ENCODE peak calls at places on chromosome 5, in seven cellular contexts. G is CD8-positive, alpha-beta memory T cell; L is aorta; A is CD4-positive, CD25-positive, alpha-beta regulatory T cell; H is stomach; R is IMR-90; Z is effector memory CD4-positive, alpha-beta T cell. N is an unnamed sample. For H3K9me3, the result is how much of the 10 kb centered on the place peaks cover.

GRCh38 chr5:115543931-115544370 is 624 bp downstream of the FEM1C start:
- DNase-seq in G (peak), L (peak), A (peak), H (peak), R (peak), Z (peak), N (peak)

GRCh38 chr5:110544603-110545002 is 181.9 kb downstream of the TMEM232 start:
- DNase-seq in G (no peak), L (no peak), A (no peak), H (no peak), R (no peak), Z (no peak), N (no peak)

GRCh38 chr5:36875789-36876388 is 680 bp upstream of the NIPBL start:
- DNase-seq in G (peak), L (peak), A (peak), H (peak), R (peak), Z (peak), N (peak)

GRCh38 chr5:14816999-14817761 is 54.4 kb downstream of the ANKH start:
- DNase-seq in G (no peak), L (peak), A (no peak), H (no peak), R (peak), Z (no peak), N (no peak)

GRCh38 chr5:38438757-38439156 is 117.7 kb downstream of the LIFR start:
- DNase-seq in G (no peak), L (no peak), A (no peak), H (no peak), R (no peak), Z (no peak), N (no peak)

GRCh38 chr5:35851282-35851681 is 5.4 kb upstream of the IL7R start:
- DNase-seq in G (no peak), L (no peak), A (no peak), H (no peak), R (peak), Z (no peak), N (no peak)

GRCh38 chr5:119319890-119320289 is 35.9 kb upstream of the TNFAIP8 start:
- DNase-seq in G (no peak), L (no peak), A (no peak), H (no peak), R (no peak), Z (no peak), N (no peak)

GRCh38 chr5:9898319-9898718 is 268.2 kb upstream of the TAS2R1 start:
- DNase-seq in G (no peak), L (no peak), A (peak), H (no peak), R (peak), Z (no peak), N (no peak)

GRCh38 chr5:95878417-95879323 is 56.1 kb upstream of the GLRX start:
- DNase-seq in G (no peak), L (no peak), A (no peak), H (no peak), R (no peak), Z (no peak), N (no peak)

GRCh38 chr5:147809830-147810666 is 21.4 kb downstream of the SPINK1 start:
- DNase-seq in G (no peak), L (no peak), A (no peak), H (no peak), R (no peak), Z (no peak), N (no peak)

GRCh38 chr5:40627708-40628107 is 52.0 kb upstream of the PTGER4 start:
- DNase-seq in G (no peak), L (no peak), A (no peak), H (no peak), R (peak), Z (no peak), N (no peak)

GRCh38 chr5:12023614-12024241 is 119.5 kb upstream of the CTNND2 start:
- DNase-seq in G (no peak), L (no peak), A (peak), H (no peak), R (peak), Z (no peak), N (no peak)

GRCh38 chr5:143896981-143897380 is 85.0 kb downstream of the HMHB1 start:
- DNase-seq in G (no peak), L (no peak), A (no peak), H (no peak), R (peak), Z (no peak), N (no peak)

GRCh38 chr5:180628211-180628610 is 21.2 kb downstream of the FLT4 start:
- DNase-seq in G (no peak), L (no peak), A (no peak), H (no peak), R (no peak), Z (no peak), N (no peak)
- H3K9me3 ChIP-seq in G (under half), L (under half), A (under half), H (under half), R (under half), Z (under half), N (under half)

DNA sequence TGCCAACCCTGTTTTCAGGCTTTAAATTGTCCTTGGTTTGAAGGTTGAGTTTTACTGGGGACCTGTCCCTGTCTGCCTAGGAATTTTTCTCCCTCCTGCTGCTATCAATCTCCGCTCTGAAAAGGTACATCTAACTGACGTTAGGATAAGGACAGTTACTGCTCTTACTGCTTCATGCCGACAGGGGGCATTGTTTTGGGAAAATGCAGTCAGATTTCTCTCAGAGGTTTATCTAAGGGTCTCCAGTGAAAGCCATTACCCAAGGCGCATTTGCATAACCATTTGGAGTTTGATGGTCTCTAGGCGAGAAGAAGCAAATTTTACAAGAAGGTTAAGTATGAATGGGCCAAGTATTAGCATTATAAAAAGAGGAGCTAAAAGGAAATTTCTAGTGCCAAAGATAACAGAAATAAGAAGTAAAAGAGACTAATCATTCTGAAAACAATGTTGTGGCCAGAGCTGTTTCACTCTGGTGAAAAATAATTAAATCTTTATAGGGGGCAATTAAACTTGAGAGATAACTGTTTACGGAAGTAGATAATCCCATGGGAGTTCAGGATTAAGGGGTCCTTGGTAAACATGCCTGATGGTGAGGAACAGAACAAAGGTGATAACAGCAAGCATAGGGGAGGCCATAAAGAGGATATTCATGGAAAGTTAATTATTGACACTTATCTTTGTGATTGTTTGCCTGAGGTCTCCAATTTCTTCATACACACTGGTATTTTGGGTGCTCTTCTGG is 605.0 kb downstream of the MTRR start:
- DNase-seq in G (no peak), L (no peak), A (no peak), H (no peak), R (no peak), Z (no peak), N (no peak)
- H3K9me3 ChIP-seq in G (under half), L (under half), A (under half), H (under half), R (under half), Z (under half), N (under half)

GRCh38 chr5:180848265-180848664 is 12.8 kb downstream of the ZFP62 start:
- DNase-seq in G (no peak), L (no peak), A (no peak), H (no peak), R (no peak), Z (no peak), N (no peak)
- H3K9me3 ChIP-seq in G (under half), L (under half), A (under half), H (under half), R (half or more), Z (under half), N (under half)

DNA sequence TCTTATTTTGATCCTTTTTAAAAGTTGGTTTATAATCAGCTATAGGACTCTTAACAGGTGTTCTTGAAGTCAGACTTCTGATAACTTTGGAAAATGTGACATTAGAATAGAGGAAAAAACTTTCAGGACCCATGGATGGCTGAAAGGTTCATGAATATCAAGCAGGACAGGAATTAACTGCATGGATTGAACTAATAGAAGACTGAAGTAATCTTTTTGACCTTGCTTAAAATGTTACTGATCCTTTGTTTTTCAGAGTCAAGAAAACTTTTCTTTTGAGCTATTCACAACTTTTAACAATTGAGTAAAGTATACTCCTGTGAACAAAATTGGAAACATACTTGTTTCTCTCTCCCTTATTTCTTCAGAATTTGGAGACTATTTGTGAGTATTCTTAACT is 79.2 kb downstream of the PLK2 start:
- DNase-seq in G (no peak), L (no peak), A (no peak), H (no peak), R (no peak), Z (no peak), N (no peak)
- H3K9me3 ChIP-seq in G (under half), L (under half), A (under half), H (under half), R (under half), Z (under half), N (under half)

DNA sequence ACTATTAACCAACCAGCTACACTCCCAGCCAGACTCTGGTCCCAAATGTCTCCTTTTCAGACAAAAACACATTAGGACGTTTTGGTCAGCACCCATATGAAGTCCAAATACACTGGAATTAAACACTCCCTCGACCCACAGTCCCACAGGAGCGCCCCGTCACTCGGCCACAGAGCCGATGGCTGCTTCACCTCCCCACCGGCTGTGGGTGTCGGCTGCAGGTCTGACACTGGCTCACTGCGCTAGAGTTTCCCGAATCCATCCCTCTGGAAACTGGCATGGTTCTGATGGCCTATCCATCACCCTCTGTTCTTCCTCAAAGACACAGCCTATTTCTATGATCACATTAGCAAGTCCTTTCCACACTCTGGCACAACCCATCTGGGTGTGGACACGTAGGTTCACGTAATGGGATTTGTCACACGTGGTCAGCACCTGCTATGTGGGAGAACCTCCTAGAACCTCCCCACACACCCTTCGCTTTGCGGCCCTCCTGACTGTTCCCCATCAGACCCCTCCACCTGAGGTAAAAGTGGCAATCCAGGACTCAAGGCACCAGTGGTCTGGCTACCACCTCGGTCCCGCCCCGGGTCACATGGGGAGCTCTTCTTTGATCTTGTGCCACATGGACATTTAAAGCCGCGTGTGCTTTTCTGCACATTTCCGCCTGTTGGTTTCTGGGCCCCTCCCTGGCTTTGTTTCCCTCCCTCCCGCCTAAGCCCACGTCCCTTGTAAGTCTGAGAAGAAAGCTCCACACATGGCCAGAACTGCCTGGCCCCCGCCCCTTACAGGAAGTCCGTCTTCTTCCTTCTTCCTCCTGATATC is 131.1 kb upstream of the PHYKPL start:
- DNase-seq in G (no peak), L (peak), A (no peak), H (no peak), R (no peak), Z (no peak), N (no peak)
- H3K9me3 ChIP-seq in G (under half), L (under half), A (under half), H (under half), R (under half), Z (under half), N (under half)

DNA sequence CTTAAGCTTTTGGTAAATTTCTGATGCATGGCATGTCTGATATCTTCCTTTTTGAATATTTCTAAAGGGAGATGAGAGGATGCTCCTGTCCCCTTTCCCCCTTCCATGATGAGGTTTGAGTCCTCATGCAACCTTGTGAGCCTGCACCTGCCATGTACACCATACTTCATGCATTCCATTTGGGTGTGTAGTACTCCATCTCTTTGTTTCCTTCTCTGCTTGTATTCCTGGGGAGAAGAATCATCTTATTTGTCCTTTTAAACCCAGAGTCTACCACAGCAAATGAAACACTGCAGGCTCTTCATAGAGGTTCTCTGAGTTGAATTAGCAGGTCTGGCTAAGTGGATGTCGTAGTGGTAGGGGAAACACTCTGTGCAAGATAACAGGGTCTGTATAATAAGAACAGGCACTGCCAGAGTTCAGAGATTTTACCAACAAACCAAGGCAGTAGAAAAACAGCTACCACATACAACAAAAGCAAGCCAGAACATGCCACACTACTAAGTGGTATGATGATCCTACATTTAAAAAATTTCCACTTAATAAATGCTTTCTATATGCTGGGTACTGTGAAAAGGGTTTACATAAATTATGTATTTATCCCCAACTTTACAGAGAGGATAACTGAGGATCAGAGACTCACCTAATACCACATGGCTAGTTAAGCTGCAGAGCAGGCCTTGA is 439.8 kb upstream of the GRIA1 start:
- DNase-seq in G (no peak), L (no peak), A (no peak), H (no peak), R (no peak), Z (no peak), N (no peak)
- H3K9me3 ChIP-seq in G (under half), L (under half), A (under half), H (under half), R (under half), Z (under half), N (under half)

GRCh38 chr5:141392429-141393198 is at the start of gene PCDHGA8:
- DNase-seq in G (no peak), L (no peak), A (no peak), H (no peak), R (peak), Z (no peak), N (no peak)
- H3K9me3 ChIP-seq in G (under half), L (under half), A (under half), H (under half), R (half or more), Z (under half), N (under half)